ENCODE peak calls at places on chromosomes 11 and 22, in eight cellular contexts. One of them, this sample, is unnamed.

GRCh38 chr22:26904483-26904882 is 247.1 kb downstream of the MIAT start:
- DNase-seq in WTC11: no peak
- DNase-seq in SK-N-SH: no peak
- DNase-seq in IMR-90: no peak
- DNase-seq in A549: no peak
- DNase-seq in GM12878: no peak
- DNase-seq in H1: no peak
- DNase-seq in HepG2: no peak
- DNase-seq in this sample: no peak

GRCh38 chr11:113204280-113204679 is 110.1 kb upstream of the TTC12 start:
- DNase-seq in A549: no peak
- DNase-seq in H1: no peak
- DNase-seq in IMR-90: no peak
- DNase-seq in WTC11: no peak
- DNase-seq in SK-N-SH: no peak
- DNase-seq in GM12878: no peak
- DNase-seq in HepG2: no peak
- DNase-seq in this sample: no peak

GRCh38 chr11:43578346-43579170 is 102.0 kb upstream of the HSD17B12 start:
- DNase-seq in IMR-90: peak
- DNase-seq in H1: peak
- DNase-seq in HepG2: no peak
- DNase-seq in SK-N-SH: no peak
- DNase-seq in GM12878: no peak
- DNase-seq in A549: no peak
- DNase-seq in WTC11: no peak
- DNase-seq in this sample: no peak

GRCh38 chr22:28773461-28773867 is 969 bp downstream of the CCDC117 start:
- DNase-seq in IMR-90: peak
- DNase-seq in GM12878: peak
- DNase-seq in HepG2: no peak
- DNase-seq in H1: no peak
- DNase-seq in A549: peak
- DNase-seq in WTC11: no peak
- DNase-seq in SK-N-SH: no peak
- DNase-seq in this sample: no peak

GRCh38 chr11:15826826-15827225 is 529.5 kb downstream of the SOX6 start:
- DNase-seq in A549: peak
- DNase-seq in WTC11: peak
- DNase-seq in IMR-90: no peak
- DNase-seq in HepG2: no peak
- DNase-seq in SK-N-SH: peak
- DNase-seq in H1: peak
- DNase-seq in GM12878: no peak
- DNase-seq in this sample: peak

GRCh38 chr22:46008836-46009596 is 32.1 kb upstream of the WNT7B start:
- DNase-seq in H1: no peak
- DNase-seq in A549: no peak
- DNase-seq in IMR-90: no peak
- DNase-seq in SK-N-SH: no peak
- DNase-seq in GM12878: no peak
- DNase-seq in WTC11: no peak
- DNase-seq in HepG2: no peak
- DNase-seq in this sample: no peak

GRCh38 chr11:122791836-122792235 is 46.5 kb upstream of the CRTAM start:
- DNase-seq in SK-N-SH: no peak
- DNase-seq in GM12878: no peak
- DNase-seq in WTC11: no peak
- DNase-seq in HepG2: no peak
- DNase-seq in IMR-90: peak
- DNase-seq in A549: no peak
- DNase-seq in H1: no peak
- DNase-seq in this sample: no peak

GRCh38 chr22:39898997-39899396 is 1.9 kb upstream of the GRAP2 start:
- DNase-seq in IMR-90: no peak
- DNase-seq in WTC11: no peak
- DNase-seq in A549: no peak
- DNase-seq in GM12878: peak
- DNase-seq in HepG2: no peak
- DNase-seq in H1: no peak
- DNase-seq in SK-N-SH: no peak
- DNase-seq in this sample: no peak

GRCh38 chr11:19474954-19475811 is 234.4 kb upstream of the E2F8 start:
- DNase-seq in IMR-90: no peak
- DNase-seq in GM12878: peak
- DNase-seq in SK-N-SH: peak
- DNase-seq in WTC11: no peak
- DNase-seq in H1: no peak
- DNase-seq in HepG2: no peak
- DNase-seq in A549: no peak
- DNase-seq in this sample: no peak

GRCh38 chr11:75563978-75564552 is 2.0 kb downstream of the SERPINH1 start:
- DNase-seq in WTC11: peak
- DNase-seq in SK-N-SH: no peak
- DNase-seq in IMR-90: peak
- DNase-seq in HepG2: peak
- DNase-seq in GM12878: no peak
- DNase-seq in A549: no peak
- DNase-seq in H1: peak
- DNase-seq in this sample: peak

GRCh38 chr11:36398261-36398953 is 102.3 kb downstream of the PRR5L start:
- DNase-seq in A549: no peak
- DNase-seq in H1: no peak
- DNase-seq in WTC11: no peak
- DNase-seq in SK-N-SH: no peak
- DNase-seq in IMR-90: no peak
- DNase-seq in GM12878: no peak
- DNase-seq in HepG2: no peak
- DNase-seq in this sample: peak

GRCh38 chr11:36399745-36400144 is 103.7 kb downstream of the PRR5L start:
- DNase-seq in IMR-90: no peak
- DNase-seq in H1: no peak
- DNase-seq in HepG2: no peak
- DNase-seq in SK-N-SH: no peak
- DNase-seq in WTC11: no peak
- DNase-seq in A549: no peak
- DNase-seq in GM12878: no peak
- DNase-seq in this sample: no peak

GRCh38 chr11:36400768-36401455 is 104.8 kb downstream of the PRR5L start:
- DNase-seq in A549: no peak
- DNase-seq in IMR-90: no peak
- DNase-seq in SK-N-SH: no peak
- DNase-seq in H1: no peak
- DNase-seq in WTC11: no peak
- DNase-seq in HepG2: no peak
- DNase-seq in GM12878: no peak
- DNase-seq in this sample: no peak

GRCh38 chr11:36402568-36403181 is 106.6 kb downstream of the PRR5L start:
- DNase-seq in WTC11: no peak
- DNase-seq in GM12878: no peak
- DNase-seq in A549: no peak
- DNase-seq in SK-N-SH: no peak
- DNase-seq in H1: no peak
- DNase-seq in IMR-90: no peak
- DNase-seq in HepG2: no peak
- DNase-seq in this sample: no peak

GRCh38 chr11:36399236-36399635 is 103.1 kb downstream of the PRR5L start:
- DNase-seq in SK-N-SH: no peak
- DNase-seq in GM12878: no peak
- DNase-seq in HepG2: no peak
- DNase-seq in IMR-90: no peak
- DNase-seq in WTC11: no peak
- DNase-seq in H1: no peak
- DNase-seq in A549: no peak
- DNase-seq in this sample: no peak
- TF ChIP-seq USF2 in SK-N-SH: no peak
- TF ChIP-seq USF2 in GM12878: no peak
- TF ChIP-seq USF2 in HepG2: no peak
- TF ChIP-seq USF2 in IMR-90: no peak
- TF ChIP-seq USF2 in WTC11: no peak
- TF ChIP-seq USF2 in H1: no peak
- TF ChIP-seq USF2 in A549: no peak
- TF ChIP-seq USF2 in this sample: no peak

DNA sequence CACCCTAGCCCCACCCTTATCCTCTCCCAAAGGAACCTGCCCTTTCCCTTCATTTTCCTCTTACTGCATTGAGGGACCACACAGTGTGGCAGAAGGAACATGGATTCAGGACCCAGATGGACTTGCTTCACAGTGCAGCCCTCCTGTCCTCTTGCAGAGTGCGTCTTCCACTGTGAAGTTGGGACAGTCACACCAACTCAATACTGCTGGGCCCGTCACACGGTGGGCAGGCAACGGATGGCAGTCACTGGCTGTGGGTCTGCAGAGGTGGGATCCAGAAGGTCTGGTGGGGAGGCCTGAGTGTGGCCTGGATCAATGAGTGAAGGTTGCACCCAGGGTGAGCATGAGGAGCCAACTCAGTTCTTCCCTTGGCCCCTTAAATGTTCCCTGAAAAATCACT is 129.9 kb upstream of the B3GAT1 start:
- DNase-seq in IMR-90: no peak
- DNase-seq in A549: no peak
- DNase-seq in HepG2: no peak
- DNase-seq in SK-N-SH: no peak
- DNase-seq in H1: peak
- DNase-seq in WTC11: no peak
- DNase-seq in GM12878: no peak
- DNase-seq in this sample: no peak
- TF ChIP-seq USF2 in IMR-90: no peak
- TF ChIP-seq USF2 in A549: no peak
- TF ChIP-seq USF2 in HepG2: no peak
- TF ChIP-seq USF2 in SK-N-SH: no peak
- TF ChIP-seq USF2 in H1: no peak
- TF ChIP-seq USF2 in WTC11: no peak
- TF ChIP-seq USF2 in GM12878: no peak
- TF ChIP-seq USF2 in this sample: no peak

GRCh38 chr11:46315033-46315738 is 32.1 kb upstream of the DGKZ start:
- DNase-seq in IMR-90: peak
- DNase-seq in HepG2: peak
- DNase-seq in WTC11: peak
- DNase-seq in SK-N-SH: peak
- DNase-seq in A549: peak
- DNase-seq in H1: peak
- DNase-seq in GM12878: no peak
- DNase-seq in this sample: peak

GRCh38 chr11:46321757-46322156 is 25.5 kb upstream of the DGKZ start:
- DNase-seq in IMR-90: no peak
- DNase-seq in GM12878: no peak
- DNase-seq in H1: no peak
- DNase-seq in HepG2: no peak
- DNase-seq in A549: no peak
- DNase-seq in WTC11: no peak
- DNase-seq in SK-N-SH: no peak
- DNase-seq in this sample: no peak

GRCh38 chr11:46319074-46319453 is 28.2 kb upstream of the DGKZ start:
- DNase-seq in IMR-90: no peak
- DNase-seq in HepG2: no peak
- DNase-seq in H1: no peak
- DNase-seq in SK-N-SH: no peak
- DNase-seq in GM12878: no peak
- DNase-seq in A549: no peak
- DNase-seq in WTC11: no peak
- DNase-seq in this sample: no peak

DNA sequence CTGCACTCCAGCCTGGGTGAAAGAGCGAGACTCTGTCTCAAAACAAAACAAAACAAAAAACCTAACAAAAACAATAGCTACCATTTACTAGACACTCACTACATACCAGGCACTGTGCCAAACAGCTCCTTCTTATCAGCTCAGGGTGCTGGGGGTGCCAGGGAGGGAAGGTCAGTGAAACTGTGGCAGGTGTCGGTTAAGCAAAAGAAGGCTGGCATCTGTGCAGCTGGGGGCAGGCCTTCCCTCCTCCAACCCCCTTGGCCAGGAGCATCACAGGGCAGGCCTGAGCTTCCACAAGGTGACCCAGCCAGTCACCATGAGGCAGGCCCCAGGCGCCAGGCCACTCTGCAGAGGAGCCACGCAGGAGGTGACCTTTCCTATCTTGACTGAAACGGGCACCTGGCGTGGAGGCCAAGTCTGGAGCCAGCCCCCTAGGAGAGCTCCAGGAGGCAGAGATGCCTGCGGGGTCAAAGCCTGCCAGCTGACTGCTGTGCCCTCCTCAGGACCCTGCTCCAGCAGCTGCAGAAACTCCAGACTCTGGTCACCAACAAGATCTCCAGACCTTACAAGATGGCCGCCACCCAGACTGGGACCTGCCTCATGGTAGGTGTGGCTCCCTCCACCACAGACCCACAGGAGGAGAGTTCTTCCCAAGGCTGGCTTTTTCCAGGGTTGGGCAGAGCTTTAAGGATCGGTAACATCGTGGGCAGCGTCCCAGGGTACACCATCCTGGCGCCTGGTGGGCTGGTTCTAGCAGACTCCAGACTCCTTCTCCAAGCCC is 31.3 kb upstream of the DGKZ start:
- DNase-seq in GM12878: no peak
- DNase-seq in SK-N-SH: no peak
- DNase-seq in H1: no peak
- DNase-seq in IMR-90: no peak
- DNase-seq in A549: no peak
- DNase-seq in WTC11: no peak
- DNase-seq in HepG2: no peak
- DNase-seq in this sample: no peak
- TF ChIP-seq USF2 in GM12878: no peak
- TF ChIP-seq USF2 in SK-N-SH: no peak
- TF ChIP-seq USF2 in H1: no peak
- TF ChIP-seq USF2 in IMR-90: no peak
- TF ChIP-seq USF2 in A549: no peak
- TF ChIP-seq USF2 in WTC11: no peak
- TF ChIP-seq USF2 in HepG2: no peak
- TF ChIP-seq USF2 in this sample: no peak

GRCh38 chr11:22341582-22341919 is 3.4 kb downstream of the SLC17A6 start:
- DNase-seq in IMR-90: no peak
- DNase-seq in WTC11: peak
- DNase-seq in SK-N-SH: no peak
- DNase-seq in GM12878: no peak
- DNase-seq in H1: peak
- DNase-seq in A549: no peak
- DNase-seq in HepG2: no peak
- DNase-seq in this sample: no peak

GRCh38 chr11:22338465-22338810 is 257 bp downstream of the SLC17A6 start:
- DNase-seq in A549: no peak
- DNase-seq in H1: no peak
- DNase-seq in WTC11: no peak
- DNase-seq in HepG2: no peak
- DNase-seq in GM12878: no peak
- DNase-seq in SK-N-SH: no peak
- DNase-seq in IMR-90: no peak
- DNase-seq in this sample: no peak

GRCh38 chr11:22340803-22341581 is 2.8 kb downstream of the SLC17A6 start:
- DNase-seq in H1: peak
- DNase-seq in WTC11: peak
- DNase-seq in GM12878: no peak
- DNase-seq in HepG2: no peak
- DNase-seq in IMR-90: no peak
- DNase-seq in SK-N-SH: no peak
- DNase-seq in A549: no peak
- DNase-seq in this sample: no peak

GRCh38 chr11:22342599-22343138 is 4.5 kb downstream of the SLC17A6 start:
- DNase-seq in HepG2: no peak
- DNase-seq in SK-N-SH: no peak
- DNase-seq in H1: no peak
- DNase-seq in GM12878: no peak
- DNase-seq in A549: no peak
- DNase-seq in IMR-90: no peak
- DNase-seq in WTC11: no peak
- DNase-seq in this sample: no peak

GRCh38 chr11:22337571-22338464 is at the start of gene SLC17A6:
- DNase-seq in SK-N-SH: no peak
- DNase-seq in GM12878: no peak
- DNase-seq in A549: no peak
- DNase-seq in WTC11: peak
- DNase-seq in HepG2: peak
- DNase-seq in H1: peak
- DNase-seq in IMR-90: peak
- DNase-seq in this sample: no peak
- TF ChIP-seq USF2 in SK-N-SH: no peak
- TF ChIP-seq USF2 in GM12878: no peak
- TF ChIP-seq USF2 in A549: no peak
- TF ChIP-seq USF2 in WTC11: no peak
- TF ChIP-seq USF2 in HepG2: no peak
- TF ChIP-seq USF2 in H1: no peak
- TF ChIP-seq USF2 in IMR-90: no peak
- TF ChIP-seq USF2 in this sample: no peak